ENCODE peak calls at places on chromosomes 6 and 20, in four cellular contexts. I is activated T-cell treated with anti-CD3 and anti-CD28 coated beads for 1 hour; T is fibroblast of pulmonary artery; Y is activated CD4-positive, alpha-beta T cell treated with anti-CD3 and anti-CD28 coated beads for 1 hour. L is an unnamed sample.

GRCh38 chr6:11535801-11536230 is 1.7 kb upstream of the TMEM170B start:
- DNase-seq in I (no peak), T (peak; percentile 70), Y (no peak), L (no peak)

GRCh38 chr6:51663525-51663924 is 423.9 kb downstream of the PKHD1 start:
- DNase-seq in I (no peak), T (no peak), Y (no peak), L (no peak)

GRCh38 chr6:111481836-111482235 is 1.2 kb downstream of the REV3L start:
- DNase-seq in I (no peak), T (peak; percentile 40), Y (no peak), L (peak; percentile 77)

GRCh38 chr6:36650848-36651247 is 27.7 kb upstream of the CDKN1A start:
- DNase-seq in I (no peak), T (no peak), Y (no peak), L (no peak)

GRCh38 chr6:152380993-152381898 is 255.9 kb downstream of the SYNE1 start:
- DNase-seq in I (no peak), T (peak; percentile 96), Y (no peak), L (peak; percentile 85)

GRCh38 chr6:71410681-71411080 is 122.1 kb downstream of the OGFRL1 start:
- DNase-seq in I (no peak), T (no peak), Y (no peak), L (no peak)

GRCh38 chr6:167103041-167103816 is 19.7 kb upstream of the CCR6 start:
- DNase-seq in I (no peak), T (no peak), Y (no peak), L (no peak)

GRCh38 chr6:40413231-40413755 is 173.9 kb downstream of the LRFN2 start:
- DNase-seq in I (no peak), T (no peak), Y (no peak), L (no peak)

GRCh38 chr6:124573953-124574352 is 388.3 kb upstream of the RNF217 start:
- DNase-seq in I (no peak), T (no peak), Y (no peak), L (no peak)

GRCh38 chr6:97067045-97067444 is 142.5 kb downstream of the KLHL32 start:
- DNase-seq in I (no peak), T (no peak), Y (no peak), L (no peak)

GRCh38 chr6:84489598-84489997 is 262.2 kb upstream of the CEP162 start:
- DNase-seq in I (no peak), T (no peak), Y (no peak), L (no peak)

GRCh38 chr6:37709250-37709931 is 11.7 kb upstream of the MDGA1 start:
- DNase-seq in I (no peak), T (no peak), Y (no peak), L (no peak)

GRCh38 chr6:35058041-35058675 is 83.0 kb downstream of the TCP11 start:
- DNase-seq in I (no peak), T (no peak), Y (no peak), L (peak; percentile 75)

GRCh38 chr6:3745566-3746118 is 5.9 kb downstream of the PXDC1 start:
- DNase-seq in I (no peak), T (no peak), Y (no peak), L (no peak)

GRCh38 chr6:117267766-117268534 is 2.6 kb downstream of the VGLL2 start:
- DNase-seq in I (no peak), T (no peak), Y (no peak), L (peak; percentile 31)

GRCh38 chr20:5608448-5609161 is 141.6 kb upstream of the SHLD1 start:
- DNase-seq in I (no peak), T (peak; percentile 59), Y (no peak), L (no peak)

GRCh38 chr20:36491901-36492617 is 49.3 kb upstream of the MYL9 start:
- DNase-seq in I (peak; percentile 45), T (peak; percentile 51), Y (peak; percentile 38), L (no peak)

GRCh38 chr20:50992336-50992732 is 30.6 kb downstream of the KCNG1 start:
- DNase-seq in I (no peak), T (no peak), Y (no peak), L (no peak)

GRCh38 chr6:109606362-109606761 is 84.6 kb downstream of the AK9 start:
- DNase-seq in I (no peak), T (no peak), Y (no peak), L (no peak)

GRCh38 chr20:33148040-33148439 is 19.9 kb upstream of the BPIFA2 start:
- DNase-seq in I (no peak), T (no peak), Y (no peak), L (no peak)

GRCh38 chr6:111900731-111901130 is 27.5 kb upstream of the FYN start:
- DNase-seq in I (no peak), T (no peak), Y (no peak), L (no peak)

GRCh38 chr6:5471637-5472430 is 210.5 kb downstream of the FARS2 start:
- DNase-seq in I (no peak), T (no peak), Y (no peak), L (peak; percentile 100)

GRCh38 chr20:14925286-14925685 is 587.9 kb upstream of the FLRT3 start:
- DNase-seq in I (no peak), T (peak; percentile 33), Y (no peak), L (no peak)

GRCh38 chr6:161251345-161251744 is 22.5 kb downstream of the AGPAT4 start:
- DNase-seq in I (no peak), T (no peak), Y (no peak), L (no peak)

GRCh38 chr6:15365273-15365687 is 119.4 kb downstream of the JARID2 start:
- DNase-seq in I (peak; percentile 36), T (peak; percentile 95), Y (peak; percentile 19), L (peak; percentile 96)

GRCh38 chr20:11178946-11179654 is 505.3 kb upstream of the JAG1 start:
- DNase-seq in I (no peak), T (peak; percentile 76), Y (no peak), L (no peak)

GRCh38 chr20:32678948-32679347 is 5.2 kb upstream of the C20orf203 start:
- DNase-seq in I (no peak), T (no peak), Y (no peak), L (no peak)

GRCh38 chr6:16206595-16207037 is 31.8 kb upstream of the GMPR start:
- DNase-seq in I (peak; percentile 4), T (peak; percentile 87), Y (no peak), L (peak; percentile 82)

GRCh38 chr20:3612795-3613560 is 50.2 kb downstream of the GFRA4 start:
- DNase-seq in I (no peak), T (peak; percentile 12), Y (no peak), L (no peak)

GRCh38 chr6:150492507-150492906 is 107.2 kb upstream of the PLEKHG1 start:
- DNase-seq in I (no peak), T (no peak), Y (no peak), L (peak; percentile 12)

GRCh38 chr6:15751721-15752350 is 89.0 kb upstream of the DTNBP1 start:
- DNase-seq in I (no peak), T (no peak), Y (no peak), L (no peak)

GRCh38 chr6:15044146-15044882 is 201.6 kb upstream of the JARID2 start:
- DNase-seq in I (no peak), T (no peak), Y (no peak), L (no peak)

GRCh38 chr20:7841291-7841966 is 98.8 kb downstream of the HAO1 start:
- DNase-seq in I (no peak), T (peak; percentile 66), Y (no peak), L (no peak)

GRCh38 chr6:31572041-31572911 is at the start of gene LTA:
- DNase-seq in I (peak; percentile 64), T (no peak), Y (peak; percentile 67), L (no peak)

GRCh38 chr6:96631248-96631647 is 68.3 kb downstream of the FHL5 start:
- DNase-seq in I (no peak), T (peak; percentile 8), Y (no peak), L (no peak)

GRCh38 chr20:60268502-60268901 is 310.3 kb downstream of the CDH26 start:
- DNase-seq in I (no peak), T (no peak), Y (no peak), L (peak; percentile 9)

GRCh38 chr6:136069119-136069518 is 181.0 kb downstream of the MTFR2 start:
- DNase-seq in I (no peak), T (peak; percentile 82), Y (no peak), L (no peak)

GRCh38 chr6:44820366-44821158 is 433.1 kb downstream of the CDC5L start:
- DNase-seq in I (no peak), T (no peak), Y (no peak), L (no peak)

GRCh38 chr6:74939309-74939708 is 266.5 kb downstream of the COL12A1 start:
- DNase-seq in I (no peak), T (no peak), Y (no peak), L (no peak)

GRCh38 chr6:80250391-80250997 is 144.0 kb downstream of the BCKDHB start:
- DNase-seq in I (no peak), T (peak; percentile 22), Y (no peak), L (peak; percentile 47)